ENCODE peak calls at places on chromosomes 16 and 17, in five cellular contexts. One of them, this sample, is unnamed.

GRCh38 chr17:61731330-61731729 is 132.0 kb downstream of the BRIP1 start:
- DNase-seq in COR-L47: no peak
- DNase-seq in pulmonary artery endothelial cell: no peak
- DNase-seq in stimulated activated CD8-positive, alpha-beta memory T cell treated with anti-CD3 and anti-CD28 coated beads, Interleukin-2, amount 100 ng/mL, for 48 hours: no peak
- DNase-seq in mesenchymal stem cell: no peak
- DNase-seq in this sample: no peak

GRCh38 chr16:67170948-67171649 is 761 bp downstream of the NOL3 start:
- DNase-seq in pulmonary artery endothelial cell: no peak
- DNase-seq in COR-L47: no peak
- DNase-seq in stimulated activated CD8-positive, alpha-beta memory T cell treated with anti-CD3 and anti-CD28 coated beads, Interleukin-2, amount 100 ng/mL, for 48 hours: no peak
- DNase-seq in mesenchymal stem cell: peak
- DNase-seq in this sample: no peak

GRCh38 chr17:67619555-67619954 is 98.2 kb upstream of the NOL11 start:
- DNase-seq in mesenchymal stem cell: no peak
- DNase-seq in COR-L47: no peak
- DNase-seq in stimulated activated CD8-positive, alpha-beta memory T cell treated with anti-CD3 and anti-CD28 coated beads, Interleukin-2, amount 100 ng/mL, for 48 hours: no peak
- DNase-seq in pulmonary artery endothelial cell: no peak
- DNase-seq in this sample: no peak

GRCh38 chr17:7419833-7420610 is at the start of gene SPEM1:
- DNase-seq in mesenchymal stem cell: no peak
- DNase-seq in pulmonary artery endothelial cell: no peak
- DNase-seq in COR-L47: no peak
- DNase-seq in stimulated activated CD8-positive, alpha-beta memory T cell treated with anti-CD3 and anti-CD28 coated beads, Interleukin-2, amount 100 ng/mL, for 48 hours: no peak
- DNase-seq in this sample: no peak

GRCh38 chr16:48197294-48197693 is 41.5 kb upstream of the ABCC12 start:
- DNase-seq in mesenchymal stem cell: no peak
- DNase-seq in stimulated activated CD8-positive, alpha-beta memory T cell treated with anti-CD3 and anti-CD28 coated beads, Interleukin-2, amount 100 ng/mL, for 48 hours: no peak
- DNase-seq in COR-L47: no peak
- DNase-seq in pulmonary artery endothelial cell: no peak
- DNase-seq in this sample: no peak

GRCh38 chr17:49390548-49391324 is 23.9 kb downstream of the PHB1 start:
- DNase-seq in pulmonary artery endothelial cell: no peak
- DNase-seq in stimulated activated CD8-positive, alpha-beta memory T cell treated with anti-CD3 and anti-CD28 coated beads, Interleukin-2, amount 100 ng/mL, for 48 hours: no peak
- DNase-seq in mesenchymal stem cell: peak
- DNase-seq in COR-L47: no peak
- DNase-seq in this sample: no peak

GRCh38 chr17:79405823-79406222 is 205.0 kb downstream of the RBFOX3 start:
- DNase-seq in pulmonary artery endothelial cell: no peak
- DNase-seq in COR-L47: no peak
- DNase-seq in mesenchymal stem cell: no peak
- DNase-seq in stimulated activated CD8-positive, alpha-beta memory T cell treated with anti-CD3 and anti-CD28 coated beads, Interleukin-2, amount 100 ng/mL, for 48 hours: no peak
- DNase-seq in this sample: no peak

GRCh38 chr17:13584701-13585080 is 17.0 kb downstream of the HS3ST3A1 start:
- DNase-seq in mesenchymal stem cell: no peak
- DNase-seq in pulmonary artery endothelial cell: no peak
- DNase-seq in COR-L47: no peak
- DNase-seq in stimulated activated CD8-positive, alpha-beta memory T cell treated with anti-CD3 and anti-CD28 coated beads, Interleukin-2, amount 100 ng/mL, for 48 hours: no peak
- DNase-seq in this sample: no peak

GRCh38 chr17:5516060-5516792 is 29.9 kb downstream of the MIS12 start:
- DNase-seq in pulmonary artery endothelial cell: no peak
- DNase-seq in stimulated activated CD8-positive, alpha-beta memory T cell treated with anti-CD3 and anti-CD28 coated beads, Interleukin-2, amount 100 ng/mL, for 48 hours: no peak
- DNase-seq in mesenchymal stem cell: peak
- DNase-seq in COR-L47: no peak
- DNase-seq in this sample: peak

GRCh38 chr17:77382356-77382911 is 241.7 kb downstream of the SEC14L1 start:
- DNase-seq in stimulated activated CD8-positive, alpha-beta memory T cell treated with anti-CD3 and anti-CD28 coated beads, Interleukin-2, amount 100 ng/mL, for 48 hours: no peak
- DNase-seq in COR-L47: no peak
- DNase-seq in mesenchymal stem cell: no peak
- DNase-seq in pulmonary artery endothelial cell: no peak
- DNase-seq in this sample: no peak

GRCh38 chr16:75471723-75472634 is 7.5 kb upstream of the TMEM170A start:
- DNase-seq in pulmonary artery endothelial cell: no peak
- DNase-seq in COR-L47: peak
- DNase-seq in stimulated activated CD8-positive, alpha-beta memory T cell treated with anti-CD3 and anti-CD28 coated beads, Interleukin-2, amount 100 ng/mL, for 48 hours: no peak
- DNase-seq in mesenchymal stem cell: peak
- DNase-seq in this sample: no peak

GRCh38 chr17:78390241-78391050 is 12.0 kb downstream of the PGS1 start:
- DNase-seq in pulmonary artery endothelial cell: peak
- DNase-seq in COR-L47: no peak
- DNase-seq in stimulated activated CD8-positive, alpha-beta memory T cell treated with anti-CD3 and anti-CD28 coated beads, Interleukin-2, amount 100 ng/mL, for 48 hours: no peak
- DNase-seq in mesenchymal stem cell: peak
- DNase-seq in this sample: no peak

GRCh38 chr16:28569968-28570752 is 16.4 kb downstream of the SGF29 start:
- DNase-seq in mesenchymal stem cell: no peak
- DNase-seq in COR-L47: no peak
- DNase-seq in stimulated activated CD8-positive, alpha-beta memory T cell treated with anti-CD3 and anti-CD28 coated beads, Interleukin-2, amount 100 ng/mL, for 48 hours: no peak
- DNase-seq in pulmonary artery endothelial cell: no peak
- DNase-seq in this sample: no peak

GRCh38 chr17:35448214-35448898 is at the start of gene SLFN13:
- DNase-seq in pulmonary artery endothelial cell: no peak
- DNase-seq in COR-L47: no peak
- DNase-seq in mesenchymal stem cell: peak
- DNase-seq in stimulated activated CD8-positive, alpha-beta memory T cell treated with anti-CD3 and anti-CD28 coated beads, Interleukin-2, amount 100 ng/mL, for 48 hours: peak
- DNase-seq in this sample: no peak

This sample was measured in brain pericyte.